ENCODE peak calls at places on chromosomes 3 and 15, in six cellular contexts. W, M, P, G, D and F are unnamed samples.
A peak's percentile ranks its signal among the peaks of the same experiment; 100 is the strongest.

GRCh38 chr15:48766196-48766595 is 44.7 kb downstream of the CEP152 start:
- DNase-seq in D (no peak), W (no peak), M (no peak), G (no peak), P (no peak), F (peak; percentile 68)

GRCh38 chr15:63233667-63234419 is 43.6 kb upstream of the APH1B start:
- DNase-seq in D (peak; percentile 83), M (no peak), P (no peak), G (no peak), W (no peak), F (peak; percentile 88)

GRCh38 chr15:78103406-78104118 is 11.2 kb downstream of the SH2D7 start:
- DNase-seq in P (no peak), D (no peak), M (no peak), W (no peak), G (no peak), F (no peak)

GRCh38 chr3:14478943-14479550 is 61.1 kb downstream of the GRIP2 start:
- DNase-seq in M (no peak), W (no peak), P (no peak), G (no peak), D (no peak), F (no peak)

GRCh38 chr3:97882975-97883598 is 61.3 kb downstream of the CRYBG3 start:
- DNase-seq in G (no peak), W (no peak), D (peak; percentile 73), M (no peak), P (no peak), F (peak; percentile 73)

GRCh38 chr3:182739619-182740018 is 53.7 kb upstream of the ATP11B start:
- DNase-seq in D (peak; percentile 75), M (no peak), G (no peak), P (no peak), W (no peak), F (peak; percentile 49)

GRCh38 chr3:8548502-8549300 is 47.1 kb downstream of the LMCD1 start:
- DNase-seq in D (no peak), M (no peak), P (no peak), W (no peak), G (no peak), F (no peak)

GRCh38 chr3:7508821-7509220 is 647.9 kb downstream of the GRM7 start:
- DNase-seq in G (no peak), M (no peak), D (peak; percentile 0), W (no peak), P (no peak), F (peak; percentile 81)

GRCh38 chr15:40647523-40647922 is 47.5 kb upstream of the RAD51 start:
- DNase-seq in M (no peak), G (no peak), P (no peak), W (no peak), D (no peak), F (no peak)

GRCh38 chr3:37795431-37796061 is 66.1 kb upstream of the CTDSPL start:
- DNase-seq in P (no peak), W (no peak), D (no peak), G (no peak), M (no peak), F (no peak)

GRCh38 chr3:15750879-15751278 is 46.9 kb downstream of the ANKRD28 start:
- DNase-seq in W (no peak), G (no peak), D (no peak), P (no peak), M (no peak), F (no peak)

GRCh38 chr3:15512173-15512572 is 9.3 kb downstream of the COLQ start:
- DNase-seq in P (no peak), D (no peak), W (no peak), G (no peak), M (peak; percentile 79), F (peak; percentile 22)

GRCh38 chr3:171267089-171267488 is 193.1 kb downstream of the TNIK start:
- DNase-seq in G (no peak), W (no peak), P (no peak), M (no peak), D (no peak), F (no peak)

DNA sequence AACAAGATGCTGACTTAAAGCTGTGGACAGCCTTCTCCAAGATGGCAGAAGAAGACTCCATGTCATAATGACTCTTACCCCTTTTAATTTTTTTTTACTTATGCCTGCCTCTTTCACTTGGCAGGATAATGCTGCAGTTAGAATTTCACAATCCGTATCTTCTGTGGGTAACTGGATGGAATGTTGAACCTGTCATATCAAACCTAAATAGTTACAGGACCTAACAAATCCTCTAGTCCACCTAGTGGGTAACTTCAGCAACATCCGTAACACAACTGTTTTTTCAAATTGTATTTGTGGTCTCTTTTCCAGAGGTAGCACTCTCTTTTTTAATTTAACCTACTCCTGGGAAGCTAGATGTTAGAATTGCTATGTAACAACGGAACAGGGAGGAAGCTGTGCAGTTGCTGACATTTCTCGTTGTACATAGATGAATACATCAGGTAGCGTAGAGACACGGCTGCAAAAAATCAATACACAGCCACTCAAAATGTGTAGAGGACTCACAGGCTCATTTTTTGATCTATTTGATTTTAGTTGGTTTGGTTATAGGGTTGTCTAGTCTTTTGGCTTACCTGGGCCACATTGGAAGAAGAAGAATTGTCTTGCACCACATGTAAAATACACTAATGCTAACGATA is 43.9 kb upstream of the TRPM1 start:
- DNase-seq in W (no peak), D (no peak), G (no peak), M (no peak), P (no peak), F (peak; percentile 15)
- TF ChIP-seq CTCF in W (no peak), D (no peak), G (peak; percentile 34), M (no peak), P (no peak), F (no peak)

DNA sequence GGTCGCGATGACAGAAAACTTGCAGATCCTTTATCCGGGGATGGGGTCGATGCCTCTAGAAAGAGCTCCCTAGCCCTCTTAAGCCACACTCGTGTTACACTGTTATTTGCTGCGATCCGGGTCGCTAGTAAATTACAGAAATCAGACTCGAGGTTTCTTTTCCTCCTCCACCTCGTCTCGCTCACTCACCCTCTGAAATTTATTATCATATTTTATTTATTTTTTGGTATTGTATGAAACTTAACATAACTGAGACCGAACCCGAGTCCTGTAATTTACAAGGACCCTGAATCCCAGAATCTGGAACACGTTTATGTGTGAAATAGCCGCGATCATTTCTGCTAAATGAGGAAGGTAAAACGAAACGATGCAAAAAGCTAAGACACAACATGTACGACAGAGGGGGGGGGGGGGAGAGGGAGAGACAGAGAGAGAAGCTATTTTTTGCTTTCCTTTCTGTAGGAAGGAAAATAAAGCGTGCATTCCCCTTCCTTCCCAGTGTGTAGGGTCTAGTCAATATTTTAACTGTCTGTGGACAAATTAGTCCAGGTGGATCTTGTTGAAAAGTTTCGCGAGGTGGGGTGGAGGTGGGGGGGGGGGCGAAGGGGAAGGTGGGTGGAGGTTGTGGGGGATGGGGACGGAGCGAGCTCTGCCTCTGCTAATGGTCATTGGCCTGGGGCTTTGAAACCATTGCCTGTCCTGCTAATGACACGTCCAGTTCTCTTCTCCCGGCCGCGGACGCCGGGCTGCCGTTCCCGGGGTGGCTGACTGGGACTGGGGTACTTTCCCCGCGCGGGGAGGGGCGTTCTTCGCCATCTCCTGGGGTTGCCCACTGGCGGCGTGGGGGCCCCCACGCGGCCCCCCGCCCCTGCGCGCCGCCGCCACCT is 1.7 kb downstream of the BBX start:
- DNase-seq in M (peak; percentile 77), D (peak; percentile 48), P (peak; percentile 14), W (peak; percentile 73), G (no peak), F (peak; percentile 48)
- H3K27ac ChIP-seq in M (peak overlapping the region; percentile 80), D (peak overlapping the region; percentile 58), P (peak overlapping the region; percentile 96), W (peak overlapping the region; percentile 91), G (peak overlapping the region; percentile 86), F (peak overlapping the region; percentile 70)

GRCh38 chr15:55197719-55198118 is 978 bp upstream of the RSL24D1 start:
- DNase-seq in M (no peak), D (no peak), W (no peak), G (no peak), P (no peak), F (no peak)

GRCh38 chr15:55196011-55196410 is 730 bp downstream of the RSL24D1 start:
- DNase-seq in G (no peak), D (no peak), M (no peak), P (no peak), W (no peak), F (no peak)

GRCh38 chr15:55198706-55199105 is 2.0 kb upstream of the RSL24D1 start:
- DNase-seq in P (no peak), G (no peak), W (no peak), M (no peak), D (no peak), F (no peak)

GRCh38 chr15:55196458-55197361 is at the start of gene RSL24D1:
- DNase-seq in G (peak; percentile 97), P (peak; percentile 80), D (peak; percentile 98), M (peak; percentile 98), W (peak; percentile 97), F (peak; percentile 97)

GRCh38 chr15:55197362-55197705 is 593 bp upstream of the RSL24D1 start:
- DNase-seq in G (no peak), M (no peak), W (no peak), D (no peak), P (no peak), F (no peak)
- TF ChIP-seq CTCF in G (no peak), M (no peak), W (no peak), D (no peak), P (no peak), F (no peak)

GRCh38 chr3:158710601-158711000 is 21.7 kb downstream of the RARRES1 start:
- DNase-seq in D (no peak), P (no peak), W (no peak), M (no peak), G (no peak), F (peak; percentile 14)
- H3K27ac ChIP-seq in D (peak overlapping the region; percentile 93), P (no peak overlapping the region), W (no peak overlapping the region), M (no peak overlapping the region), G (no peak overlapping the region), F (peak overlapping the region; percentile 7)

DNA sequence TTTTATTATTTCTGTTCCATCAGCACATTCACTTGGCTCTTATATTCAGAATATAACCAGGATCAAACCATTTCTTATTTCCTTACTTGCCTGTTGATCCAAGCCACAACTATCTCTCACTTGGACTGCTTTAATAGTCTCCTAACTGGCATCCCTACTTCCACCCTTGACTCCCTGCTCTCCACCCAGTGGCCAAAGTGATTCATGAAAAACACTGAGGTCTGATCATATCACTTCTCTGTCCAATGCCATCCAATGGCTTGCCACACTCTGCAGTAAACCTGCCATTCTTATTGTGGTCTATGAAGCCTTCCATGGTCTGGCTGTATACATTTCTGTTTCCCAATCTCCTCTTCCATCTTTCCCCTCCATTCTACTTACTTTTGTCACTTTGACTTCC is 576.1 kb downstream of the PDCD6IP start:
- DNase-seq in P (no peak), G (no peak), D (no peak), W (no peak), M (no peak), F (no peak)
- TF ChIP-seq CTCF in P (no peak), G (no peak), D (no peak), W (no peak), M (no peak), F (no peak)

GRCh38 chr3:188661801-188662200 is 507.8 kb downstream of the LPP start:
- DNase-seq in P (no peak), D (no peak), M (no peak), G (no peak), W (no peak), F (no peak)

GRCh38 chr3:188659444-188660100 is 505.6 kb downstream of the LPP start:
- DNase-seq in D (no peak), G (no peak), W (no peak), M (no peak), P (no peak), F (no peak)

GRCh38 chr3:188662214-188662613 is 508.3 kb downstream of the LPP start:
- DNase-seq in M (no peak), P (no peak), W (no peak), D (no peak), G (no peak), F (no peak)

GRCh38 chr3:188664795-188665194 is 507.0 kb upstream of the TPRG1 start:
- DNase-seq in M (no peak), P (no peak), D (no peak), W (no peak), G (peak; percentile 31), F (no peak)

GRCh38 chr3:188663839-188664238 is 507.9 kb upstream of the TPRG1 start:
- DNase-seq in W (no peak), M (no peak), D (no peak), G (no peak), P (no peak), F (no peak)
- H3K27ac ChIP-seq in W (no peak overlapping the region), M (no peak overlapping the region), D (no peak overlapping the region), G (no peak overlapping the region), P (no peak overlapping the region), F (no peak overlapping the region)